ENCODE peak calls at places on chromosomes 13 and 19, in ten cellular contexts. W is pons; T is ascending aorta; I is NCI-H1092; G is DMS153; J is HL-60; Y is EL; E is activated CD4-positive, alpha-beta T cell treated with anti-CD3 and anti-CD28 coated beads, Interleukin-2, amount 10 ng/mL, durations not matched to agents 7 days and 5 days; R is aorta; K is activated CD4-positive, alpha-beta memory T cell treated with anti-CD3 and anti-CD28 coated beads, Interleukin-2, amount 10 ng/mL, durations not matched to agents 7 days and 5 days. S is an unnamed sample.

GRCh38 chr19:14113762-14114414 is 3.7 kb downstream of the PRKACA start:
- DNase-seq in W (no peak), T (no peak), I (no peak), G (no peak), J (peak), Y (no peak), E (peak), R (peak), K (peak), S (peak)

GRCh38 chr13:27362064-27362751 is 62.2 kb upstream of the GTF3A start:
- DNase-seq in W (peak), T (peak), I (peak), G (peak), J (peak), Y (peak), E (peak), R (peak), K (peak), S (peak)

GRCh38 chr19:40006273-40006691 is 9.4 kb downstream of the ZNF546 start:
- DNase-seq in W (no peak), T (no peak), I (no peak), G (no peak), J (no peak), Y (peak), E (no peak), R (no peak), K (no peak), S (no peak)

GRCh38 chr13:28530729-28531194 is 35.8 kb upstream of the FLT1 start:
- DNase-seq in W (no peak), T (no peak), I (no peak), G (no peak), J (peak), Y (peak), E (no peak), R (no peak), K (no peak), S (no peak)

GRCh38 chr13:95382411-95382810 is 81.2 kb upstream of the ABCC4 start:
- DNase-seq in W (no peak), T (no peak), I (no peak), G (no peak), J (no peak), Y (no peak), E (no peak), R (no peak), K (no peak), S (no peak)

GRCh38 chr13:74678308-74678958 is 544.2 kb upstream of the KLF12 start:
- DNase-seq in W (no peak), T (no peak), I (no peak), G (no peak), J (no peak), Y (no peak), E (no peak), R (no peak), K (no peak), S (no peak)

GRCh38 chr19:32599736-32600157 is 18.8 kb downstream of the PDCD5 start:
- DNase-seq in W (peak), T (no peak), I (peak), G (peak), J (peak), Y (peak), E (peak), R (no peak), K (peak), S (peak)

GRCh38 chr13:67238277-67238859 is 8.2 kb upstream of the PCDH9 start:
- DNase-seq in W (peak), T (no peak), I (peak), G (no peak), J (no peak), Y (peak), E (no peak), R (no peak), K (no peak), S (no peak)

GRCh38 chr19:38989066-38989605 is 13.6 kb upstream of the FBXO17 start:
- DNase-seq in W (no peak), T (no peak), I (no peak), G (no peak), J (no peak), Y (peak), E (no peak), R (no peak), K (no peak), S (no peak)

GRCh38 chr19:32172761-32173160 is 172.6 kb upstream of the ZNF507 start:
- DNase-seq in W (no peak), T (no peak), I (no peak), G (no peak), J (no peak), Y (no peak), E (no peak), R (no peak), K (no peak), S (no peak)

GRCh38 chr13:41691276-41691675 is 233.9 kb downstream of the RGCC start:
- DNase-seq in W (no peak), T (no peak), I (no peak), G (no peak), J (no peak), Y (no peak), E (no peak), R (no peak), K (no peak), S (no peak)

GRCh38 chr19:46885411-46885810 is 24.6 kb downstream of the ARHGAP35 start:
- DNase-seq in W (no peak), T (no peak), I (no peak), G (no peak), J (no peak), Y (no peak), E (no peak), R (no peak), K (no peak), S (no peak)

GRCh38 chr13:80379245-80379644 is 38.3 kb upstream of the SPRY2 start:
- DNase-seq in W (no peak), T (no peak), I (no peak), G (no peak), J (no peak), Y (peak), E (no peak), R (no peak), K (no peak), S (no peak)

GRCh38 chr13:31722684-31723083 is 16.6 kb upstream of the RXFP2 start:
- DNase-seq in W (no peak), T (no peak), I (peak), G (peak), J (no peak), Y (peak), E (no peak), R (no peak), K (no peak), S (no peak)

GRCh38 chr13:24052547-24052981 is 108.0 kb upstream of the SPATA13 start:
- DNase-seq in W (peak), T (peak), I (no peak), G (no peak), J (no peak), Y (no peak), E (no peak), R (no peak), K (no peak), S (no peak)

GRCh38 chr19:8334458-8335342 is 8.4 kb downstream of the KANK3 start:
- DNase-seq in W (no peak), T (no peak), I (peak), G (peak), J (no peak), Y (peak), E (peak), R (peak), K (peak), S (peak)

GRCh38 chr13:98535501-98536357 is 41.2 kb downstream of the STK24 start:
- DNase-seq in W (peak), T (peak), I (no peak), G (no peak), J (no peak), Y (no peak), E (no peak), R (no peak), K (no peak), S (no peak)

GRCh38 chr19:44741841-44742352 is 6.6 kb upstream of the BCL3 start:
- DNase-seq in W (peak), T (peak), I (peak), G (peak), J (peak), Y (peak), E (no peak), R (peak), K (peak), S (peak)

GRCh38 chr19:6886272-6886671 is 1.1 kb upstream of the ADGRE1 start:
- DNase-seq in W (no peak), T (no peak), I (no peak), G (no peak), J (peak), Y (no peak), E (no peak), R (no peak), K (no peak), S (no peak)

GRCh38 chr19:3644351-3645066 is 17.9 kb upstream of the CACTIN start:
- DNase-seq in W (peak), T (no peak), I (no peak), G (no peak), J (no peak), Y (no peak), E (no peak), R (no peak), K (no peak), S (no peak)

GRCh38 chr13:32471187-32471922 is 43.4 kb upstream of the N4BP2L1 start:
- DNase-seq in W (peak), T (no peak), I (no peak), G (no peak), J (no peak), Y (no peak), E (no peak), R (no peak), K (no peak), S (no peak)

GRCh38 chr19:5880604-5881078 is 10.3 kb upstream of the FUT5 start:
- DNase-seq in W (no peak), T (no peak), I (no peak), G (peak), J (no peak), Y (peak), E (no peak), R (no peak), K (no peak), S (peak)

GRCh38 chr13:97938701-97939475 is 14.6 kb upstream of the IPO5 start:
- DNase-seq in W (no peak), T (no peak), I (no peak), G (no peak), J (no peak), Y (no peak), E (no peak), R (no peak), K (no peak), S (no peak)

GRCh38 chr13:106318941-106319411 is 216.5 kb downstream of the EFNB2 start:
- DNase-seq in W (no peak), T (no peak), I (no peak), G (no peak), J (no peak), Y (peak), E (no peak), R (no peak), K (no peak), S (no peak)

GRCh38 chr13:40206241-40207109 is 460.0 kb downstream of the FOXO1 start:
- DNase-seq in W (peak), T (no peak), I (no peak), G (peak), J (peak), Y (no peak), E (peak), R (no peak), K (peak), S (no peak)

S was measured in NCI-H2029.